ENCODE peak calls at places on chromosomes 6 and 20, in six cellular contexts. S is IMR-90, I is DND-41, Q is BE2C, D is GM23338, U is fibroblast of lung. A is an unnamed sample.

GRCh38 chr6:138428943-138429616 is 25.1 kb downstream of the HEBP2 start:
- DNase-seq in S (peak; percentile 77), I (no peak), Q (no peak), D (peak; percentile 75), U (peak; percentile 59), A (peak; percentile 67)

GRCh38 chr6:42704937-42705374 is 17.4 kb downstream of the PRPH2 start:
- DNase-seq in S (no peak), I (no peak), Q (no peak), D (no peak), U (no peak), A (no peak)

GRCh38 chr20:39903806-39904205 is 785.2 kb downstream of the MAFB start:
- DNase-seq in S (no peak), I (no peak), Q (no peak), D (no peak), U (no peak), A (no peak)

GRCh38 chr6:163513570-163514166 is 99.2 kb downstream of the QKI start:
- DNase-seq in S (no peak), I (peak; percentile 4), Q (no peak), D (no peak), U (no peak), A (peak; percentile 30)

GRCh38 chr20:828987-829386 is 4.5 kb upstream of the FAM110A start:
- DNase-seq in S (no peak), I (no peak), Q (peak; percentile 15), D (no peak), U (no peak), A (peak; percentile 55)

GRCh38 chr20:62736407-62737071 is 27.9 kb downstream of the NTSR1 start:
- DNase-seq in S (no peak), I (no peak), Q (peak; percentile 51), D (peak; percentile 29), U (no peak), A (no peak)

GRCh38 chr6:142294681-142295080 is 7.1 kb upstream of the ADGRG6 start:
- DNase-seq in S (no peak), I (no peak), Q (no peak), D (no peak), U (no peak), A (no peak)

GRCh38 chr6:79570802-79571367 is 33.7 kb upstream of the LCA5 start:
- DNase-seq in S (peak; percentile 48), I (no peak), Q (no peak), D (no peak), U (no peak), A (peak; percentile 58)

GRCh38 chr6:52788478-52788877 is 15.1 kb downstream of the GSTA1 start:
- DNase-seq in S (peak; percentile 6), I (no peak), Q (no peak), D (no peak), U (peak; percentile 48), A (peak; percentile 41)
- H3K4me3 ChIP-seq in S (no peak overlapping the region), I (no peak overlapping the region), Q (no peak overlapping the region), D (no peak overlapping the region), U (no peak overlapping the region), A (no peak overlapping the region)

GRCh38 chr20:54197621-54198604 is 10.0 kb upstream of the PFDN4 start:
- DNase-seq in S (peak; percentile 49), I (no peak), Q (no peak), D (peak; percentile 45), U (peak; percentile 60), A (peak; percentile 79)
- TF ChIP-seq CTCF in S (peak; percentile 46), I (peak; percentile 35), Q (no peak), D (peak; percentile 60), U (peak; percentile 34), A (peak; percentile 50)

GRCh38 chr6:99422912-99423311 is 2.2 kb downstream of the PNISR start:
- DNase-seq in S (no peak), I (no peak), Q (no peak), D (no peak), U (no peak), A (no peak)
- H3K4me3 ChIP-seq in S (no peak overlapping the region), I (no peak overlapping the region), Q (no peak overlapping the region), D (peak overlapping the region; percentile 63), U (peak overlapping the region; percentile 68), A (no peak overlapping the region)

GRCh38 chr6:20870493-20870892 is 336.2 kb downstream of the CDKAL1 start:
- DNase-seq in S (no peak), I (no peak), Q (no peak), D (no peak), U (no peak), A (no peak)

GRCh38 chr6:20877008-20877937 is 343.0 kb downstream of the CDKAL1 start:
- DNase-seq in S (peak; percentile 97), I (no peak), Q (no peak), D (no peak), U (peak; percentile 97), A (peak; percentile 93)

GRCh38 chr6:20875369-20875963 is 341.2 kb downstream of the CDKAL1 start:
- DNase-seq in S (peak; percentile 45), I (peak; percentile 40), Q (peak; percentile 46), D (no peak), U (peak; percentile 42), A (peak; percentile 54)

GRCh38 chr6:20876016-20876415 is 341.8 kb downstream of the CDKAL1 start:
- DNase-seq in S (peak; percentile 77), I (no peak), Q (peak; percentile 20), D (no peak), U (peak; percentile 86), A (peak; percentile 71)

GRCh38 chr6:20873425-20874190 is 339.4 kb downstream of the CDKAL1 start:
- DNase-seq in S (no peak), I (no peak), Q (peak; percentile 20), D (peak; percentile 62), U (no peak), A (no peak)
- TF ChIP-seq CTCF in S (peak; percentile 19), I (no peak), Q (peak; percentile 55), D (peak; percentile 51), U (no peak), A (no peak)

GRCh38 chr6:99614430-99615161 is 8.0 kb downstream of the PRDM13 start:
- DNase-seq in S (no peak), I (no peak), Q (no peak), D (peak; percentile 83), U (no peak), A (no peak)
- H3K4me3 ChIP-seq in S (no peak overlapping the region), I (no peak overlapping the region), Q (peak overlapping the region; percentile 31), D (peak overlapping the region; percentile 64), U (no peak overlapping the region), A (peak overlapping the region; percentile 30)

A was measured in fibroblast of villous mesenchyme.